ENCODE peak calls at places on chromosome 1, in four cellular contexts. One of them, this sample, is unnamed.

GRCh38 chr1:171142081-171142450 is 43.0 kb upstream of the FMO2 start:
- DNase-seq in fibroblast of lung: peak
- DNase-seq in astrocyte of the spinal cord: no peak
- DNase-seq in lower lobe of right lung: no peak
- DNase-seq in this sample: peak

GRCh38 chr1:37347104-37347503 is 127.3 kb upstream of the ZC3H12A start:
- DNase-seq in fibroblast of lung: no peak
- DNase-seq in astrocyte of the spinal cord: no peak
- DNase-seq in lower lobe of right lung: no peak
- DNase-seq in this sample: no peak

GRCh38 chr1:2894381-2895041 is 93.0 kb upstream of the TTC34 start:
- DNase-seq in fibroblast of lung: no peak
- DNase-seq in astrocyte of the spinal cord: no peak
- DNase-seq in lower lobe of right lung: no peak
- DNase-seq in this sample: no peak

GRCh38 chr1:198201956-198202784 is 45.4 kb downstream of the NEK7 start:
- DNase-seq in fibroblast of lung: no peak
- DNase-seq in astrocyte of the spinal cord: no peak
- DNase-seq in lower lobe of right lung: no peak
- DNase-seq in this sample: no peak

GRCh38 chr1:24586970-24587820 is 31.3 kb downstream of the NCMAP start:
- DNase-seq in fibroblast of lung: peak
- DNase-seq in astrocyte of the spinal cord: peak
- DNase-seq in lower lobe of right lung: no peak
- DNase-seq in this sample: peak

GRCh38 chr1:241772932-241773500 is 75.0 kb upstream of the EXO1 start:
- DNase-seq in fibroblast of lung: no peak
- DNase-seq in astrocyte of the spinal cord: no peak
- DNase-seq in lower lobe of right lung: no peak
- DNase-seq in this sample: no peak

GRCh38 chr1:37478451-37478871 is 4.1 kb downstream of the ZC3H12A start:
- DNase-seq in fibroblast of lung: no peak
- DNase-seq in astrocyte of the spinal cord: peak
- DNase-seq in lower lobe of right lung: no peak
- DNase-seq in this sample: peak

GRCh38 chr1:224053456-224053855 is 60.5 kb upstream of the FBXO28 start:
- DNase-seq in fibroblast of lung: no peak
- DNase-seq in astrocyte of the spinal cord: no peak
- DNase-seq in lower lobe of right lung: no peak
- DNase-seq in this sample: no peak

GRCh38 chr1:67429011-67429527 is 1.1 kb downstream of the SERBP1 start:
- DNase-seq in fibroblast of lung: peak
- DNase-seq in astrocyte of the spinal cord: no peak
- DNase-seq in lower lobe of right lung: no peak
- DNase-seq in this sample: peak

GRCh38 chr1:223035724-223036478 is 107.1 kb downstream of the TLR5 start:
- DNase-seq in fibroblast of lung: no peak
- DNase-seq in astrocyte of the spinal cord: no peak
- DNase-seq in lower lobe of right lung: no peak
- DNase-seq in this sample: no peak

GRCh38 chr1:62362061-62362951 is 43.1 kb upstream of the KANK4 start:
- DNase-seq in fibroblast of lung: no peak
- DNase-seq in astrocyte of the spinal cord: no peak
- DNase-seq in lower lobe of right lung: no peak
- DNase-seq in this sample: no peak

GRCh38 chr1:201268604-201269151 is 14.6 kb upstream of the PKP1 start:
- DNase-seq in fibroblast of lung: peak
- DNase-seq in astrocyte of the spinal cord: peak
- DNase-seq in lower lobe of right lung: no peak
- DNase-seq in this sample: peak

GRCh38 chr1:31380181-31380580 is 7.3 kb upstream of the FABP3 start:
- DNase-seq in fibroblast of lung: no peak
- DNase-seq in astrocyte of the spinal cord: no peak
- DNase-seq in lower lobe of right lung: no peak
- DNase-seq in this sample: no peak

GRCh38 chr1:183218039-183218618 is 32.1 kb downstream of the LAMC2 start:
- DNase-seq in fibroblast of lung: peak
- DNase-seq in astrocyte of the spinal cord: no peak
- DNase-seq in lower lobe of right lung: no peak
- DNase-seq in this sample: no peak

GRCh38 chr1:109341944-109342925 is 35.4 kb upstream of the MYBPHL start:
- DNase-seq in fibroblast of lung: peak
- DNase-seq in astrocyte of the spinal cord: no peak
- DNase-seq in lower lobe of right lung: no peak
- DNase-seq in this sample: no peak

GRCh38 chr1:151815716-151816327 is 10.6 kb upstream of the LINGO4 start:
- DNase-seq in fibroblast of lung: no peak
- DNase-seq in astrocyte of the spinal cord: no peak
- DNase-seq in lower lobe of right lung: no peak
- DNase-seq in this sample: no peak

GRCh38 chr1:238399558-238399957 is 508.8 kb upstream of the ZP4 start:
- DNase-seq in fibroblast of lung: no peak
- DNase-seq in astrocyte of the spinal cord: no peak
- DNase-seq in lower lobe of right lung: no peak
- DNase-seq in this sample: peak

GRCh38 chr1:157314408-157314807 is 176.2 kb upstream of the ETV3 start:
- DNase-seq in fibroblast of lung: no peak
- DNase-seq in astrocyte of the spinal cord: no peak
- DNase-seq in lower lobe of right lung: no peak
- DNase-seq in this sample: no peak

GRCh38 chr1:155006601-155007101 is 4.0 kb downstream of the ZBTB7B start:
- DNase-seq in fibroblast of lung: peak
- DNase-seq in astrocyte of the spinal cord: no peak
- DNase-seq in lower lobe of right lung: no peak
- DNase-seq in this sample: no peak

GRCh38 chr1:6260961-6261614 is at the start of gene GPR153:
- DNase-seq in fibroblast of lung: peak
- DNase-seq in astrocyte of the spinal cord: peak
- DNase-seq in lower lobe of right lung: no peak
- DNase-seq in this sample: no peak

GRCh38 chr1:168628807-168629206 is 52.4 kb downstream of the XCL1 start:
- DNase-seq in fibroblast of lung: peak
- DNase-seq in astrocyte of the spinal cord: peak
- DNase-seq in lower lobe of right lung: no peak
- DNase-seq in this sample: peak

GRCh38 chr1:36203554-36204346 is 20.5 kb upstream of the THRAP3 start:
- DNase-seq in fibroblast of lung: peak
- DNase-seq in astrocyte of the spinal cord: peak
- DNase-seq in lower lobe of right lung: peak
- DNase-seq in this sample: peak

GRCh38 chr1:67843335-67843734 is 10.1 kb upstream of the GNG12 start:
- DNase-seq in fibroblast of lung: peak
- DNase-seq in astrocyte of the spinal cord: no peak
- DNase-seq in lower lobe of right lung: no peak
- DNase-seq in this sample: peak

GRCh38 chr1:221069178-221069903 is 190.1 kb downstream of the HLX start:
- DNase-seq in fibroblast of lung: no peak
- DNase-seq in astrocyte of the spinal cord: no peak
- DNase-seq in lower lobe of right lung: no peak
- DNase-seq in this sample: no peak

GRCh38 chr1:44723064-44723463 is 7.9 kb downstream of the RNU5D-1 start:
- DNase-seq in fibroblast of lung: no peak
- DNase-seq in astrocyte of the spinal cord: no peak
- DNase-seq in lower lobe of right lung: no peak
- DNase-seq in this sample: no peak
- H3K4me3 ChIP-seq in fibroblast of lung: no peak
- H3K4me3 ChIP-seq in astrocyte of the spinal cord: no peak
- H3K4me3 ChIP-seq in lower lobe of right lung: no peak
- H3K4me3 ChIP-seq in this sample: no peak

DNA sequence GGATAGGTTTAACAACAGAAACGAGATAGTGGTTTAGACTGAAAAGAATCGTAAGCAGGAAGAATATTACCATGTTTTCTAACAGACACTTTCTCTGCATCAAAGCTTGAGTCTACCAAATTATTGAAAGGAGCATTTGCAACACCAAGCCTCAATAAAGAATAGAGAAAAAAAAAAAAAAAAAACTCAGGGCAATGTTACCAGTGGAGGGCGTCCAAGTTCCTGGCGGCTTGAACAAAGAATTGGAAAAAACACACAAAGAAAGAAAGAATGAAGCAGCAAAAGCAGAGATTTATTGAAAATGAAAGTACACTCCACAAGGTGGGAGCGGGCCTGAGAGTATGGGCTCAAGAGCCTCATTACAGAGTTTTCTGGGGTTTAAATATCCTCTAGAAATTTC is 686.5 kb upstream of the ADGRL2 start:
- DNase-seq in fibroblast of lung: no peak
- DNase-seq in astrocyte of the spinal cord: no peak
- DNase-seq in lower lobe of right lung: no peak
- DNase-seq in this sample: no peak
- TF ChIP-seq CTCF in fibroblast of lung: no peak
- TF ChIP-seq CTCF in astrocyte of the spinal cord: no peak
- TF ChIP-seq CTCF in lower lobe of right lung: no peak
- TF ChIP-seq CTCF in this sample: peak

GRCh38 chr1:213409971-213410370 is 358.9 kb downstream of the RPS6KC1 start:
- DNase-seq in fibroblast of lung: no peak
- DNase-seq in astrocyte of the spinal cord: no peak
- DNase-seq in lower lobe of right lung: no peak
- DNase-seq in this sample: no peak
- H3K4me3 ChIP-seq in fibroblast of lung: no peak
- H3K4me3 ChIP-seq in astrocyte of the spinal cord: no peak
- H3K4me3 ChIP-seq in lower lobe of right lung: no peak
- H3K4me3 ChIP-seq in this sample: no peak

GRCh38 chr1:19869929-19870328 is 12.3 kb upstream of the OTUD3 start:
- DNase-seq in fibroblast of lung: peak
- DNase-seq in astrocyte of the spinal cord: no peak
- DNase-seq in lower lobe of right lung: no peak
- DNase-seq in this sample: peak

GRCh38 chr1:19877821-19878636 is 4.2 kb upstream of the OTUD3 start:
- DNase-seq in fibroblast of lung: no peak
- DNase-seq in astrocyte of the spinal cord: no peak
- DNase-seq in lower lobe of right lung: no peak
- DNase-seq in this sample: peak

GRCh38 chr1:19866758-19867157 is 15.4 kb upstream of the OTUD3 start:
- DNase-seq in fibroblast of lung: no peak
- DNase-seq in astrocyte of the spinal cord: no peak
- DNase-seq in lower lobe of right lung: no peak
- DNase-seq in this sample: peak

GRCh38 chr1:19877351-19877750 is 4.8 kb upstream of the OTUD3 start:
- DNase-seq in fibroblast of lung: no peak
- DNase-seq in astrocyte of the spinal cord: no peak
- DNase-seq in lower lobe of right lung: no peak
- DNase-seq in this sample: no peak

DNA sequence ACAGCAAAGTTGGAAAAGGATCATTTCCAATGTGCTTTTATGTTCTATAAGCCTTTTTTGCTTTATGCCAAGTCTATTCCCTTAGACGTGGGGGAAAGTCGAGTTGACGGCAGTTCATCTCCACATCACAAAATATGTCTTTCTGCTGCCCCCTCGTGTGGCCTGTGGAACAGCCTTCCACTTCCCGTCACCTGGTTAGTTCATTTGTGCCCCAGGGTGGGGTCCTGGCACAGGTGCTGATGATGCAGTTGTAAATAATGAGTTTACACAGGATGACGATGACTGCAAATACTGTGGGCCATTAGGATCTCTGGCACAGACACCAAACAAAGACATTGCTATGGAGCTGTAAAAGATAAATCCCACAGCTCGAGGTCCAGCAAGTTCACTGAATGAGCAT is 10.0 kb upstream of the OTUD3 start:
- DNase-seq in fibroblast of lung: no peak
- DNase-seq in astrocyte of the spinal cord: no peak
- DNase-seq in lower lobe of right lung: no peak
- DNase-seq in this sample: no peak
- TF ChIP-seq CTCF in fibroblast of lung: no peak
- TF ChIP-seq CTCF in astrocyte of the spinal cord: peak
- TF ChIP-seq CTCF in lower lobe of right lung: no peak
- TF ChIP-seq CTCF in this sample: peak

GRCh38 chr1:180982424-180982823 is 40.2 kb downstream of the STX6 start:
- DNase-seq in fibroblast of lung: no peak
- DNase-seq in astrocyte of the spinal cord: no peak
- DNase-seq in lower lobe of right lung: no peak
- DNase-seq in this sample: no peak

GRCh38 chr1:180976958-180977357 is 45.7 kb downstream of the STX6 start:
- DNase-seq in fibroblast of lung: no peak
- DNase-seq in astrocyte of the spinal cord: no peak
- DNase-seq in lower lobe of right lung: no peak
- DNase-seq in this sample: no peak

GRCh38 chr1:180981596-180982387 is 40.9 kb downstream of the STX6 start:
- DNase-seq in fibroblast of lung: no peak
- DNase-seq in astrocyte of the spinal cord: peak
- DNase-seq in lower lobe of right lung: no peak
- DNase-seq in this sample: no peak
- H3K4me3 ChIP-seq in fibroblast of lung: no peak
- H3K4me3 ChIP-seq in astrocyte of the spinal cord: no peak
- H3K4me3 ChIP-seq in lower lobe of right lung: no peak
- H3K4me3 ChIP-seq in this sample: no peak

GRCh38 chr1:41006942-41007865 is 14.3 kb downstream of the SLFNL1 start:
- DNase-seq in fibroblast of lung: no peak
- DNase-seq in astrocyte of the spinal cord: no peak
- DNase-seq in lower lobe of right lung: no peak
- DNase-seq in this sample: peak

GRCh38 chr1:41003127-41003639 is 18.3 kb downstream of the SLFNL1 start:
- DNase-seq in fibroblast of lung: no peak
- DNase-seq in astrocyte of the spinal cord: no peak
- DNase-seq in lower lobe of right lung: no peak
- DNase-seq in this sample: no peak

GRCh38 chr1:40998668-40999067 is 19.2 kb downstream of the CTPS1 start:
- DNase-seq in fibroblast of lung: no peak
- DNase-seq in astrocyte of the spinal cord: no peak
- DNase-seq in lower lobe of right lung: no peak
- DNase-seq in this sample: no peak

GRCh38 chr1:41005876-41006275 is 15.6 kb downstream of the SLFNL1 start:
- DNase-seq in fibroblast of lung: no peak
- DNase-seq in astrocyte of the spinal cord: no peak
- DNase-seq in lower lobe of right lung: no peak
- DNase-seq in this sample: no peak

GRCh38 chr1:41003640-41004220 is 17.8 kb downstream of the SLFNL1 start:
- DNase-seq in fibroblast of lung: peak
- DNase-seq in astrocyte of the spinal cord: peak
- DNase-seq in lower lobe of right lung: peak
- DNase-seq in this sample: peak
- TF ChIP-seq CTCF in fibroblast of lung: peak
- TF ChIP-seq CTCF in astrocyte of the spinal cord: peak
- TF ChIP-seq CTCF in lower lobe of right lung: peak
- TF ChIP-seq CTCF in this sample: peak

DNA sequence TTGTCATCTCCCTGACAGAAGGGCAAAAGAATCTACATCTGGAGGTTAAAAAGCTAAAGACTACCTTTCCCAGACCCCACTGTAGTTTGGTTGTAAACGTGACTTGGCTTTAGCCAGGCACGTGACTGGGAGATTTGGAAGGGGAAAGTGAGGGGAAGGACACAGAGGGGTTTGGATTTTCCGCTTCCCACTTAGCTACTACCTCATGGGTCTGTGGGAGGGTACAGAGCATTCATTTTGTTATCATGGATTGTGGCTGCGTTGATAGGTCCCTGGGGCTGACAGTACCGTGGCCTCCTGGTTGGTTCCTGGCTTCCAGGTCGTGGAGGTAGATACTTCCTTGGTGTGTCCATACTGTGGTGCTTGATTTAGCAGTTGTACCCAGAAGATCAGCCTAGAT is 2.6 kb downstream of the CHD1L start:
- DNase-seq in fibroblast of lung: no peak
- DNase-seq in astrocyte of the spinal cord: no peak
- DNase-seq in lower lobe of right lung: no peak
- DNase-seq in this sample: no peak
- H3K4me3 ChIP-seq in fibroblast of lung: no peak
- H3K4me3 ChIP-seq in astrocyte of the spinal cord: no peak
- H3K4me3 ChIP-seq in lower lobe of right lung: no peak
- H3K4me3 ChIP-seq in this sample: no peak

This sample was measured in fibroblast of mammary gland.